ENCODE peak calls at places on chromosomes 5 and 9, in seven cellular contexts. O is fibroblast of pulmonary artery, J is foreskin fibroblast, D is kidney epithelial cell, S is endodermal cell, T is heart right ventricle, C is PC-3. Q is an unnamed sample.

GRCh38 chr5:103407399-103407798 is 148.8 kb downstream of the MACIR start:
- DNase-seq in O (no peak), J (no peak), D (no peak), S (no peak), T (no peak), C (no peak), Q (no peak)

GRCh38 chr5:7770436-7770835 is 80.5 kb downstream of the CFAP90 start:
- DNase-seq in O (no peak), J (no peak), D (no peak), S (no peak), T (no peak), C (no peak), Q (no peak)

GRCh38 chr5:142614054-142614453 is 71.8 kb downstream of the FGF1 start:
- DNase-seq in O (no peak), J (no peak), D (no peak), S (no peak), T (no peak), C (no peak), Q (no peak)

GRCh38 chr9:115855458-115856133 is 298.0 kb upstream of the PAPPA start:
- DNase-seq in O (peak; percentile 13), J (no peak), D (no peak), S (no peak), T (no peak), C (no peak), Q (no peak)

GRCh38 chr5:31688515-31689092 is 49.7 kb downstream of the PDZD2 start:
- DNase-seq in O (no peak), J (no peak), D (no peak), S (peak; percentile 68), T (peak; percentile 49), C (no peak), Q (no peak)

GRCh38 chr5:62671479-62671878 is 92.9 kb downstream of the LRRC70 start:
- DNase-seq in O (no peak), J (no peak), D (no peak), S (no peak), T (no peak), C (no peak), Q (no peak)

GRCh38 chr5:141359790-141360426 is at the start of gene PCDHGB2:
- DNase-seq in O (peak; percentile 66), J (peak; percentile 71), D (no peak), S (peak; percentile 63), T (no peak), C (peak; percentile 63), Q (no peak)

GRCh38 chr5:66209350-66209749 is 65.2 kb downstream of the SREK1 start:
- DNase-seq in O (no peak), J (peak; percentile 24), D (peak; percentile 51), S (peak; percentile 74), T (no peak), C (peak; percentile 88), Q (no peak)

GRCh38 chr5:111706345-111706744 is 50.6 kb downstream of the NREP start:
- DNase-seq in O (peak; percentile 22), J (no peak), D (no peak), S (no peak), T (no peak), C (no peak), Q (no peak)

GRCh38 chr5:173233347-173234128 is 1.5 kb downstream of the NKX2-5 start:
- DNase-seq in O (no peak), J (no peak), D (no peak), S (peak; percentile 71), T (no peak), C (no peak), Q (no peak)

GRCh38 chr9:120971938-120972337 is 45.3 kb upstream of the TRAF1 start:
- DNase-seq in O (no peak), J (no peak), D (no peak), S (no peak), T (no peak), C (no peak), Q (no peak)

GRCh38 chr5:90410178-90410762 is 714 bp upstream of the CETN3 start:
- DNase-seq in O (no peak), J (peak; percentile 10), D (no peak), S (no peak), T (no peak), C (no peak), Q (no peak)

GRCh38 chr5:39106332-39106731 is 32.1 kb upstream of the RICTOR start:
- DNase-seq in O (peak; percentile 31), J (peak; percentile 47), D (no peak), S (no peak), T (no peak), C (peak; percentile 55), Q (no peak)
- TF ChIP-seq CTCF in O (peak; percentile 37), J (peak; percentile 39), D (peak; percentile 18), S (peak; percentile 50), T (no peak), C (peak; percentile 77), Q (no peak)

GRCh38 chr5:54519083-54519541 is 1.6 kb downstream of the SNX18 start:
- DNase-seq in O (no peak), J (no peak), D (no peak), S (no peak), T (no peak), C (no peak), Q (no peak)
- H3K4me3 ChIP-seq in O (peak overlapping the region; percentile 67), J (peak overlapping the region; percentile 80), D (peak overlapping the region; percentile 55), S (peak overlapping the region; percentile 90), T (peak overlapping the region; percentile 97), C (peak overlapping the region; percentile 67), Q (peak overlapping the region; percentile 59)

DNA sequence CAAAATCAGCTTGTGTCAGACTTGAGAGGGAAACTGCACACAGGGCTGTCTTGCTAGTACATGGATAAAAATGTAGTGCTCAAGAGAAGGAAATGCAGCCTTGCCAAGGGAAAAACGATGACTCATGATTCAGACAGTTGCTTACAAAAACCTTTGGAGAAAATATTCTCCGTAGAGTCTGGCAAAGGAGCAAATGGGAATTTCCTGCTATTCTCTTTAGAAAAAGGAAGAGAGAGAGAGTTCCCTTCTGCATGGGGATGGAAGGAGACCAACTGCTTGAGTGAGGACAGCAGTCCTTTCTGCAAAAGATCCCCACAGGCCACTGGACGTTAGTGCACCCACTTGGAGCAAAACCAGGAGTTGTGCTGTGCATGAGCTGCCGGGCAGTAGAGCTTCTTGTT is 7.6 kb downstream of the IFNB1 start:
- DNase-seq in O (peak; percentile 99), J (peak; percentile 95), D (peak; percentile 88), S (peak; percentile 67), T (peak; percentile 73), C (peak; percentile 74), Q (peak; percentile 88)
- TF ChIP-seq CTCF in O (peak; percentile 52), J (peak; percentile 26), D (peak; percentile 9), S (peak; percentile 58), T (no peak), C (no peak), Q (peak; percentile 13)

GRCh38 chr5:117665121-117665520 is 1090.5 kb upstream of the SEMA6A start:
- DNase-seq in O (no peak), J (no peak), D (no peak), S (no peak), T (no peak), C (no peak), Q (no peak)

DNA sequence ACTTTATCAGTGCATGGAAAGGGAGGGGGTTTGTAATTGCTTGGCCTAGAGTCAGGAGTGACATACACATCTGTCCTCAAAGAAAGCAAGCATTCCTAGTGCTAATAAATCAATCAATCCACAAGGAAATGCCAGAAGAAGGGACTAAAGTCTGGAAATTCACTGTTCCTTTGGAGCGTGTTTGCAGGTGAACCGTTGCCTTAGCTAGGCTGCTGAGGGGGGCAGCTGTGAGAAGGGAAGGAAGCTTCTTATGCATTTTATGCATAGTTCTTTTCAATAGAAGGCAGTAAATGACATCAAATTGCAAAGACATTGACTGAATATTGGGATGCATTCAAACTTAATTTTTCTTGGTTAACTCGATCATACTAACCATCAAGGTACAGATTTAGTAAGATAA is 1092.5 kb upstream of the SEMA6A start:
- DNase-seq in O (no peak), J (no peak), D (no peak), S (no peak), T (no peak), C (no peak), Q (no peak)
- H3K4me3 ChIP-seq in O (no peak overlapping the region), J (no peak overlapping the region), D (no peak overlapping the region), S (no peak overlapping the region), T (no peak overlapping the region), C (no peak overlapping the region), Q (no peak overlapping the region)

GRCh38 chr5:171847026-171847425 is 61.4 kb downstream of the SMIM23 start:
- DNase-seq in O (no peak), J (no peak), D (no peak), S (no peak), T (no peak), C (no peak), Q (no peak)

GRCh38 chr5:171848487-171848886 is 62.9 kb downstream of the SMIM23 start:
- DNase-seq in O (no peak), J (no peak), D (no peak), S (no peak), T (no peak), C (no peak), Q (no peak)

GRCh38 chr5:171845040-171845439 is 59.4 kb downstream of the SMIM23 start:
- DNase-seq in O (no peak), J (no peak), D (no peak), S (no peak), T (no peak), C (no peak), Q (no peak)

GRCh38 chr5:171848006-171848405 is 62.4 kb downstream of the SMIM23 start:
- DNase-seq in O (no peak), J (no peak), D (no peak), S (no peak), T (no peak), C (no peak), Q (no peak)

DNA sequence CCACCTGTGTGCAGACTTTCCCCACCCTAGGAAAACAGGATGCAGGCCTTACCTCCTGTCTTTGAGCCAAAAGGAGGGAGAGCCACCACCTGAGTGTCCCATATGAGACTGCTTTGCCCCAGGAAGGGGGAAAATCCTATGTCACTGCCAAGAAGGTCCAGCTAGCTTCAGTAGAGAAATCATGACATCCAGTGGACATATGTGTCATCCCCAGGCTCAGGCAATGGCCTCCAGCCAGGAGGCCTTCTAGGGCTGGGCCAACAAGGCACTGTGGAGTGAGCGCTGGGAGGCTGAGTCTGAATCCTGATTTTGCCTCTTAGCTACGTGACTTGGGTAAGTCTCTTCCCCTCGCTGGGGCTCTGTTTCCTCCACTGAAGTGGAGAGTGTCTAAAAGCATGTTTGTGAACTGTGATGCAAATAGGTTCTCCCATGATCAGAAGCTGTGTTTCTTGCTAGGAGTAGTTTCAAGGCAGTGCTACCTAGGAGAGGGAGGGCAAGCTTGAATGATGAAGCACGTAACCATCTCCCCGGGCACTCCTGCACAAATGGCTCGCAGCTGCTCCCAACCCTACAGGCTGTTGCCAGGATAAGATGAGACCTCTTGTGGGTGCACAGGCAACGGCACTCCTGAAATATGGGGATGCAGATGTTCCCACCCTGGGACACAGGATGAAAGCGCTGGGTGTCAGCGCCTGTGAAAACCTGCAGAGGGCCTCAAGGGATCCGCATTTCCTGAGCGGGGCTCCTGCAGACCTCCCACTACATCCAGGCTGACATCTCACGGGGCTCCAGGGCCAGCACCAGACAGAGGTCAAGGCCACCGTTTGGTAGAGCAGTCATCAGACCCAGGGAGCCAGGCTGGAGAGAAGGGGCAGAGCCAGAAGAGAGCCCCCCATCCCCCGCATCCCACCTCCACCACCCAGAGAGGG is 60.5 kb downstream of the SMIM23 start:
- DNase-seq in O (peak; percentile 17), J (peak; percentile 77), D (no peak), S (peak; percentile 70), T (peak; percentile 38), C (peak; percentile 46), Q (no peak)
- TF ChIP-seq CTCF in O (no peak), J (no peak), D (no peak), S (peak; percentile 28), T (no peak), C (peak; percentile 47), Q (peak; percentile 18)

DNA sequence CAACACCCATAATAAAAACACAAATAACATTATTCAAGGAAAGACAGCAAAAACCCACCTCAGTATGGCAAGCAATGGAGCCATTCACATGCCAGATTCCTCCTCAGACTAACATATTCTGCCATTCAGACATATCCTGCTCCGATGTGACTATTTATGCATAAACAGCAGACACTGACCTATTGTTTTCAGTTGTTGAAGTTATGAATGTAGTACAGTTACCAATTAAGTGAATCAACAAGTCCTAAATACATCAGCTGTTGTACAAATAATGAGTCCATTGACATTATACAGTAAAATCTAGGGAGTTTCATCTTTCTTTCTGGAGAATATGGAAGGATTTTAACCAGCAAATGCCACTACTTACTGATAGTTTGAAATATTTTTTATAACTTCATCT is 131.7 kb downstream of the DENND1A start:
- DNase-seq in O (no peak), J (no peak), D (no peak), S (no peak), T (no peak), C (no peak), Q (no peak)
- H3K4me3 ChIP-seq in O (no peak overlapping the region), J (no peak overlapping the region), D (no peak overlapping the region), S (no peak overlapping the region), T (no peak overlapping the region), C (no peak overlapping the region), Q (no peak overlapping the region)